ENCODE peak calls at places on chromosomes 5 and 9, in four cellular contexts. B is endothelial cell of umbilical vein, C is HepG2, K is K562. R is an unnamed sample.

GRCh38 chr5:10199700-10200099 is 50.0 kb downstream of the ATPSCKMT start:
- DNase-seq in B (no peak), C (no peak), K (no peak), R (no peak)

GRCh38 chr9:97982191-97982718 is 886 bp upstream of the ANP32B start:
- DNase-seq in B (no peak), C (no peak), K (no peak), R (no peak)

GRCh38 chr5:132674671-132675506 is 1.1 kb downstream of the IL4 start:
- DNase-seq in B (peak; percentile 76), C (peak; percentile 24), K (no peak), R (peak; percentile 45)

GRCh38 chr5:53438079-53438478 is 42.4 kb upstream of the FST start:
- DNase-seq in B (no peak), C (no peak), K (no peak), R (no peak)

GRCh38 chr9:109258619-109259321 is 62.1 kb downstream of the EPB41L4B start:
- DNase-seq in B (no peak), C (no peak), K (no peak), R (no peak)

GRCh38 chr9:116924462-116925110 is 237.5 kb downstream of the TRIM32 start:
- DNase-seq in B (no peak), C (no peak), K (no peak), R (no peak)

GRCh38 chr9:130806388-130806716 is 28.7 kb upstream of the ABL1 start:
- DNase-seq in B (no peak), C (no peak), K (no peak), R (no peak)

GRCh38 chr5:142211918-142212317 is 103.3 kb downstream of the NDFIP1 start:
- DNase-seq in B (no peak), C (no peak), K (no peak), R (no peak)

GRCh38 chr9:113678874-113679273 is 197.2 kb upstream of the ZNF618 start:
- DNase-seq in B (no peak), C (no peak), K (no peak), R (no peak)

GRCh38 chr9:113687107-113687679 is 188.9 kb upstream of the ZNF618 start:
- DNase-seq in B (no peak), C (no peak), K (no peak), R (no peak)

GRCh38 chr9:113677569-113677968 is 198.5 kb upstream of the ZNF618 start:
- DNase-seq in B (no peak), C (no peak), K (no peak), R (no peak)

GRCh38 chr9:113678119-113678861 is 197.8 kb upstream of the ZNF618 start:
- DNase-seq in B (no peak), C (no peak), K (no peak), R (no peak)

GRCh38 chr9:113682297-113682771 is 193.8 kb upstream of the ZNF618 start:
- DNase-seq in B (peak; percentile 85), C (peak; percentile 76), K (peak; percentile 68), R (peak; percentile 84)
- TF ChIP-seq POLR2A in B (no peak), C (no peak), K (no peak), R (no peak)

GRCh38 chr5:95083606-95084005 is 201.3 kb downstream of the MCTP1 start:
- DNase-seq in B (peak; percentile 75), C (no peak), K (no peak), R (no peak)
- TF ChIP-seq MAX in B (no peak), C (no peak), K (no peak), R (no peak)

GRCh38 chr5:157558089-157558595 is 17.4 kb downstream of the ADAM19 start:
- DNase-seq in B (no peak), C (peak; percentile 45), K (no peak), R (no peak)

GRCh38 chr5:157556615-157557418 is 18.8 kb downstream of the ADAM19 start:
- DNase-seq in B (no peak), C (no peak), K (no peak), R (no peak)

GRCh38 chr5:157554180-157555030 is 21.2 kb downstream of the ADAM19 start:
- DNase-seq in B (peak; percentile 86), C (no peak), K (no peak), R (no peak)

GRCh38 chr5:157552650-157553049 is 22.9 kb downstream of the ADAM19 start:
- DNase-seq in B (no peak), C (no peak), K (no peak), R (no peak)

GRCh38 chr5:157555031-157555640 is 20.4 kb downstream of the ADAM19 start:
- DNase-seq in B (no peak), C (no peak), K (no peak), R (no peak)
- TF ChIP-seq POLR2A in B (no peak), C (no peak), K (no peak), R (no peak)

DNA sequence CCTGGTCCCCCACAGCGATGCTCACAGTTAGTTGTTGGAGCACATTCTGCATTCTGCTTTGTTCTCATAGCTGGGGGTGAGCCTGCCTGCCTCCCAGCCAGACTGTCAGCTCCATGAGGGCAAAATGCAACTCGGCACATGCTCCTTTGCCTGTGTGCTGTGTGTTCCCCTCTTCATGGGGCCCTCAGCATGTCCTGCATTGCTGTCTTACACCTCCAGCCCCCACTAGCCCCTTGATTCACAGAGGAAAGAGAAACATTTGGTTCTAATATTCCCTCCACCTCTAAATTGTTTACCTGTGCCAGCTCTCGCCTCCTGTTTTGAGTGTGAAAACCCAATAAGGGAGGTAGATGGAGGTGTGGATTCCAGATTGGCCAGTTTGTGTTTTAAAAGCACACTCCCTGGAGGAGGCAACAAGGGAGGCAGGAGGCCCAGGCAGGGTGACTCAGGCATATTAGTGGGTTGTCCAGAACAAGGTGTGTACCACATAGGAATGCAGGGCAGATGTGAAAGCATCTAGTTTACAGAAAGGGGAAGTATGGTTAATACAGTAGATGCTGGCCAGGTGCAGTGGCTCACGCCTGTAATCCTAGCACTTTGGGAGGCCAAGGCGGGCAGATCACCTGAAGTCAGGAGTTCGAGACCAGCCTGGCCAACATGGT is 224.6 kb downstream of the AGTPBP1 start:
- DNase-seq in B (no peak), C (no peak), K (no peak), R (no peak)
- TF ChIP-seq MAX in B (no peak), C (no peak), K (no peak), R (no peak)

GRCh38 chr9:99821187-99822095 is at the start of gene NR4A3:
- DNase-seq in B (peak; percentile 96), C (peak; percentile 84), K (peak; percentile 83), R (peak; percentile 92)
- TF ChIP-seq POLR2A in B (no peak), C (no peak), K (peak; percentile 45), R (peak; percentile 76)

DNA sequence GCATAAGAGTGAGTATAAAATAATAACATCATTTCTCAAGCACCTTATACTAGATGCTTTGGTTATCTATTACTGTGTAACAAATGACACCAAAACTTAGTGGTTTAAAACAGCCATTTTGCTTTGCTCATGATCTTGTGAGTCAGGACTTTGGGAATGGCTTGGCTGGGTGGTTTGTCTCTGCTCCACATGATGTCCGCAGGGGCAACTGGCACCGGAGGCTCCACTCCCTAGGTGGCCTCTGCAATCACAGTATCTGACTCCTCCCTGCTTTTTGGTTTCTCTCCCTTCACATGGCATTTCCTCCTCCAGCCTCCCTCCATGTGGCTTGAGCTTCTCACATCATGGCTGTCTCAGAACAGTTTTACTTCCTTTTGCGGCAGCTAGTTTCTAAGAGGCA is 259.5 kb downstream of the GAS1 start:
- DNase-seq in B (no peak), C (no peak), K (no peak), R (no peak)
- TF ChIP-seq MAX in B (no peak), C (no peak), K (no peak), R (no peak)

DNA sequence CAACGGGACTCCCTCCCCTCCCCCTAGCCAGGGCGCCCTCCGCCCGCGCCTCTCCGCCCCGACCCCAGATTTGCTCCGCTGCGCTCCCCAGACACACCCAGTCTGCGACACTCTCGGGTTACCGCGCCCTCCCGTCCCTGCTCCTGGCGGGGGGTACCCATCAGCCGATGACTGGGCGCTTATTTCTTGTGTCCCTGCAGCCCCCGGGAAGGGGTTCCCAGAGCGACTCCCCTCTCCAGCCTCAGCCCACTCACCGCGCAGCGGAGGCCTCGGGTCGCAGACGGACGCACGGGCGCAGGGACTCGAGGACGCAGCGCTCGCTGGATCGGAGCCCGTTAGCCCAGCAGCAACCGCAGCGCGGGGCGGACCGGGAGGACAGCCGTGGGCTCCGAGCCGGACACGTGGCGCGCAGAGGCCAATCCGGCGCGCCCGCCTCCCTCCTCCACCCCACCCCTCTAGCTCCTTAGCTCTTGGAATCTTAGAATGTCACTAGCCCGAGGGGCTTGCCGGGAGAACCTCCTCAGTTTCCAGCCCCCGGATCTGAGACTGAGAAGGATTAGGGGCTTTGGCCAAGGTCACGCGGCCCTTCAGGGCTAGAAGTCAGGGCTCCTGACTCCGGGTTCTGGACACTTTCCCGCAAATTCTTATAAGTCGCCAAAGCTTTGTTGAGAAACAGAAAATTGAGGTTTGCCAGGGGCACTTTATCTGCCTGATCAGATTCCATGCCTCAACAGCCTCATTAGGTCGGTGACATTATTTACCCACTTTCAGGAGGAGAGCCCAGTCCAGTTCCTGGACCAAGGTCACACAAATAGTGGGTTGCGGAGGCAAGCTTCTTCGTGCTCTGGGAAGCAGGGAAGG is at the start of gene ANXA6:
- DNase-seq in B (peak; percentile 83), C (peak; percentile 22), K (peak; percentile 92), R (peak; percentile 94)
- TF ChIP-seq POLR2A in B (no peak), C (peak; percentile 80), K (peak; percentile 30), R (peak; percentile 67)

GRCh38 chr9:136521541-136521940 is 24.3 kb downstream of the NOTCH1 start:
- DNase-seq in B (no peak), C (no peak), K (no peak), R (no peak)
- TF ChIP-seq MAX in B (no peak), C (no peak), K (no peak), R (no peak)

R was measured in A549.